ENCODE peak calls at places on chromosome 16, in ten cellular contexts. K is NCI-H146; L is kidney; A is OCI-M1; G is smooth muscle cell of the brain vasculature; Z is epithelial cell of esophagus; M is effector CD4-positive, alpha-beta T cell; W is activated T-helper 1 cell treated with anti-CD3 and anti-CD28 coated beads, Interleukin-2, amount 50 U/mL, for 16 hours; P is sciatic nerve; J is neuronal stem cell. Q is an unnamed sample.

GRCh38 chr16:50960517-50961202 is 190.4 kb downstream of the SALL1 start:
- DNase-seq in L (no peak), J (no peak), M (no peak), G (no peak), P (no peak), K (no peak), Z (no peak), W (no peak), A (no peak), Q (no peak)

GRCh38 chr16:49462989-49463371 is 89.4 kb downstream of the C16orf78 start:
- DNase-seq in G (no peak), Z (no peak), W (no peak), L (no peak), A (no peak), J (no peak), K (peak; percentile 81), M (no peak), P (no peak), Q (no peak)

GRCh38 chr16:30351586-30352419 is 3.3 kb downstream of the CD2BP2 start:
- DNase-seq in G (no peak), M (no peak), A (no peak), P (peak; percentile 82), W (no peak), L (peak; percentile 81), K (no peak), Z (no peak), J (no peak), Q (no peak)

GRCh38 chr16:6160303-6160702 is 1062.7 kb upstream of the EEF2KMT start:
- DNase-seq in L (no peak), P (no peak), Z (no peak), M (no peak), G (no peak), K (no peak), A (no peak), J (no peak), W (no peak), Q (no peak)

GRCh38 chr16:48153689-48154265 is 2.0 kb downstream of the ABCC12 start:
- DNase-seq in A (no peak), K (no peak), G (no peak), J (no peak), W (no peak), M (no peak), P (no peak), L (no peak), Z (no peak), Q (no peak)

GRCh38 chr16:25570131-25570530 is 121.6 kb upstream of the HS3ST4 start:
- DNase-seq in A (no peak), L (no peak), G (no peak), P (no peak), J (no peak), Z (peak; percentile 58), W (no peak), K (no peak), M (no peak), Q (no peak)

GRCh38 chr16:14958970-14959369 is 15.9 kb upstream of the PDXDC1 start:
- DNase-seq in G (no peak), M (no peak), K (peak; percentile 82), J (no peak), A (no peak), W (no peak), L (no peak), P (no peak), Z (peak; percentile 24), Q (peak; percentile 12)

GRCh38 chr16:51084074-51084928 is 66.8 kb downstream of the SALL1 start:
- DNase-seq in L (no peak), A (no peak), G (no peak), W (no peak), M (no peak), J (no peak), P (no peak), K (no peak), Z (no peak), Q (no peak)

GRCh38 chr16:15857779-15858560 is 1.1 kb upstream of the MYH11 start:
- DNase-seq in A (no peak), J (peak; percentile 9), M (no peak), G (no peak), P (peak; percentile 63), W (no peak), Z (peak; percentile 17), K (no peak), L (peak; percentile 83), Q (no peak)

GRCh38 chr16:79320956-79321355 is 279.6 kb downstream of the MAF start:
- DNase-seq in A (no peak), Z (no peak), J (no peak), W (no peak), P (no peak), K (no peak), M (no peak), L (no peak), G (no peak), Q (no peak)

GRCh38 chr16:4257646-4258556 is 14.9 kb downstream of the TFAP4 start:
- DNase-seq in G (no peak), K (no peak), P (no peak), A (no peak), L (peak; percentile 77), M (no peak), Z (no peak), J (no peak), W (no peak), Q (no peak)

GRCh38 chr16:31221357-31222160 is 4.6 kb upstream of the PYDC1 start:
- DNase-seq in P (no peak), J (no peak), Z (no peak), G (no peak), M (no peak), K (no peak), A (no peak), W (no peak), L (no peak), Q (no peak)

GRCh38 chr16:69089091-69089912 is 16.2 kb upstream of the HAS3 start:
- DNase-seq in L (no peak), G (no peak), P (no peak), A (peak; percentile 77), W (no peak), K (no peak), M (no peak), Z (peak; percentile 79), J (no peak), Q (no peak)

GRCh38 chr16:85921026-85921425 is 22.1 kb downstream of the IRF8 start:
- DNase-seq in J (no peak), Z (no peak), A (no peak), M (no peak), L (peak; percentile 28), K (no peak), G (no peak), W (no peak), P (no peak), Q (no peak)

GRCh38 chr16:55468352-55468990 is 10.5 kb upstream of the MMP2 start:
- DNase-seq in M (no peak), A (no peak), J (no peak), K (no peak), Z (no peak), L (no peak), G (no peak), W (no peak), P (no peak), Q (no peak)

GRCh38 chr16:2967211-2967631 is 1.9 kb upstream of the PAQR4 start:
- DNase-seq in L (peak; percentile 71), Z (no peak), A (no peak), G (no peak), W (no peak), M (no peak), K (no peak), P (no peak), J (no peak), Q (no peak)

GRCh38 chr16:70656712-70657263 is 10.4 kb downstream of the IL34 start:
- DNase-seq in P (no peak), M (no peak), K (no peak), W (no peak), L (no peak), G (no peak), J (no peak), Z (no peak), A (no peak), Q (no peak)

GRCh38 chr16:84419730-84420129 is 51.4 kb downstream of the ATP2C2 start:
- DNase-seq in L (no peak), A (peak; percentile 12), Z (no peak), P (no peak), J (no peak), G (no peak), K (no peak), M (no peak), W (no peak), Q (no peak)

GRCh38 chr16:15765880-15766279 is 90.9 kb downstream of the MYH11 start:
- DNase-seq in L (peak; percentile 32), M (no peak), W (no peak), P (no peak), Z (peak; percentile 41), A (peak; percentile 70), J (peak; percentile 38), K (peak; percentile 51), G (no peak), Q (no peak)

GRCh38 chr16:24539850-24540484 is 601 bp downstream of the RBBP6 start:
- DNase-seq in M (peak; percentile 35), K (peak; percentile 84), G (no peak), A (peak; percentile 59), J (no peak), Z (peak; percentile 54), W (no peak), P (peak; percentile 78), L (peak; percentile 90), Q (no peak)

GRCh38 chr16:58498341-58499091 is 1.4 kb upstream of the NDRG4 start:
- DNase-seq in Z (no peak), K (no peak), W (no peak), A (no peak), L (peak; percentile 65), M (no peak), G (no peak), P (peak; percentile 42), J (no peak), Q (no peak)

GRCh38 chr16:66590322-66590721 is 11.1 kb downstream of the CMTM2 start:
- DNase-seq in A (peak; percentile 75), Z (no peak), L (no peak), P (no peak), G (no peak), W (no peak), K (no peak), J (no peak), M (no peak), Q (no peak)

GRCh38 chr16:88542231-88542630 is 28.0 kb upstream of the ZC3H18 start:
- DNase-seq in P (no peak), A (no peak), G (no peak), L (no peak), W (no peak), Z (no peak), M (no peak), J (no peak), K (no peak), Q (no peak)

GRCh38 chr16:1144476-1145382 is 8.2 kb upstream of the CACNA1H start:
- DNase-seq in P (no peak), A (no peak), L (no peak), M (no peak), W (no peak), G (no peak), Z (no peak), K (no peak), J (no peak), Q (no peak)

GRCh38 chr16:89325861-89326471 is 108.5 kb downstream of the ZNF778 start:
- DNase-seq in P (peak; percentile 69), M (no peak), K (peak; percentile 26), W (no peak), J (no peak), G (no peak), L (peak; percentile 65), A (peak; percentile 81), Z (peak; percentile 74), Q (no peak)

GRCh38 chr16:54287758-54288591 is 1.4 kb upstream of the IRX3 start:
- DNase-seq in K (no peak), J (peak; percentile 24), M (no peak), A (no peak), G (no peak), Z (no peak), W (no peak), L (peak; percentile 82), P (peak; percentile 54), Q (no peak)

GRCh38 chr16:10338426-10338825 is 47.4 kb upstream of the ATF7IP2 start:
- DNase-seq in P (no peak), A (no peak), Z (no peak), L (no peak), K (no peak), W (no peak), M (no peak), J (no peak), G (no peak), Q (no peak)

GRCh38 chr16:84836234-84836647 is 16.5 kb downstream of the CRISPLD2 start:
- DNase-seq in W (no peak), G (peak; percentile 95), L (peak; percentile 94), M (no peak), J (peak; percentile 51), P (peak; percentile 87), A (no peak), K (no peak), Z (peak; percentile 84), Q (no peak)

Q was measured in SK-N-MC.